ENCODE peak calls at places on chromosomes 13 and 19, in nine cellular contexts. P is colonic mucosa, D is Peyer's patch, N is transverse colon, A is aorta, T is upper lobe of right lung, L is stomach, J is mammary epithelial cell, B is ascending aorta. U is an unnamed sample. For H3K36me3, the result is how much of the 10 kb centered on the place peaks cover.

GRCh38 chr19:14611051-14611450 is 28.2 kb downstream of the CLEC17A start:
- DNase-seq in P (no peak), D (no peak), N (no peak), A (no peak), T (no peak), L (no peak), J (no peak), B (no peak), U (no peak)

GRCh38 chr19:44796701-44797115 is 12.2 kb upstream of the BCAM start:
- DNase-seq in P (no peak), D (peak), N (no peak), A (no peak), T (no peak), L (peak), J (no peak), B (no peak), U (peak)

GRCh38 chr13:52104624-52105023 is 24.2 kb downstream of the NEK5 start:
- DNase-seq in P (no peak), D (no peak), N (no peak), A (no peak), T (no peak), L (no peak), J (no peak), B (no peak), U (no peak)

GRCh38 chr13:44236370-44236769 is 137.3 kb upstream of the SERP2 start:
- DNase-seq in P (no peak), D (no peak), N (no peak), A (no peak), T (no peak), L (no peak), J (no peak), B (no peak), U (no peak)

GRCh38 chr13:59531571-59532091 is 632.1 kb downstream of the DIAPH3 start:
- DNase-seq in P (peak), D (peak), N (peak), A (peak), T (peak), L (peak), J (peak), B (no peak), U (peak)

GRCh38 chr19:11843741-11844140 is 4.8 kb upstream of the ZNF439 start:
- DNase-seq in P (no peak), D (no peak), N (no peak), A (no peak), T (no peak), L (no peak), J (no peak), B (no peak), U (no peak)

GRCh38 chr19:1650627-1651009 is 1.8 kb downstream of the TCF3 start:
- DNase-seq in P (no peak), D (no peak), N (no peak), A (no peak), T (no peak), L (no peak), J (no peak), B (no peak), U (no peak)

GRCh38 chr13:35470671-35471465 is 5.6 kb downstream of the MAB21L1 start:
- DNase-seq in P (peak), D (no peak), N (peak), A (peak), T (no peak), L (no peak), J (no peak), B (no peak), U (peak)

GRCh38 chr19:46902402-46902766 is 41.6 kb downstream of the ARHGAP35 start:
- DNase-seq in P (no peak), D (no peak), N (no peak), A (no peak), T (no peak), L (peak), J (peak), B (no peak), U (no peak)

GRCh38 chr19:39759457-39760184 is 19.0 kb upstream of the LEUTX start:
- DNase-seq in P (no peak), D (no peak), N (no peak), A (no peak), T (no peak), L (no peak), J (no peak), B (no peak), U (no peak)

GRCh38 chr19:15934332-15935078 is at the start of gene CYP4F11:
- DNase-seq in P (peak), D (peak), N (peak), A (peak), T (peak), L (peak), J (peak), B (no peak), U (peak)

GRCh38 chr19:58581227-58582141 is 8.3 kb upstream of the MZF1 start:
- DNase-seq in P (peak), D (peak), N (peak), A (peak), T (peak), L (peak), J (peak), B (peak), U (peak)

GRCh38 chr13:51801631-51802099 is 2.3 kb downstream of the DHRS12 start:
- DNase-seq in P (peak), D (peak), N (peak), A (peak), T (peak), L (peak), J (peak), B (no peak), U (peak)

GRCh38 chr13:42760949-42761348 is 20.4 kb upstream of the FAM216B start:
- DNase-seq in P (no peak), D (no peak), N (no peak), A (no peak), T (no peak), L (no peak), J (no peak), B (no peak), U (no peak)

GRCh38 chr19:31253816-31254551 is 95.3 kb downstream of the TSHZ3 start:
- DNase-seq in P (no peak), D (no peak), N (no peak), A (no peak), T (no peak), L (no peak), J (peak), B (no peak), U (no peak)

GRCh38 chr13:82011355-82011754 is 1670.4 kb upstream of the SPRY2 start:
- DNase-seq in P (no peak), D (no peak), N (no peak), A (no peak), T (no peak), L (no peak), J (no peak), B (no peak), U (no peak)

GRCh38 chr13:34913040-34913439 is 29.0 kb upstream of the NBEA start:
- DNase-seq in P (no peak), D (no peak), N (no peak), A (no peak), T (no peak), L (no peak), J (no peak), B (no peak), U (no peak)

GRCh38 chr19:44625531-44626066 is 12.2 kb downstream of the IGSF23 start:
- DNase-seq in P (no peak), D (no peak), N (no peak), A (no peak), T (no peak), L (no peak), J (no peak), B (no peak), U (no peak)

GRCh38 chr19:29804493-29804892 is 7.3 kb upstream of the CCNE1 start:
- DNase-seq in P (no peak), D (no peak), N (no peak), A (peak), T (no peak), L (no peak), J (no peak), B (no peak), U (no peak)

GRCh38 chr19:49554701-49555181 is 25.6 kb downstream of the NOSIP start:
- DNase-seq in P (no peak), D (peak), N (peak), A (no peak), T (no peak), L (no peak), J (no peak), B (no peak), U (peak)

GRCh38 chr19:51689751-51690358 is 3.3 kb upstream of the SPACA6 start:
- DNase-seq in P (peak), D (no peak), N (peak), A (peak), T (no peak), L (no peak), J (no peak), B (no peak), U (peak)

GRCh38 chr19:8396563-8397203 is 6.5 kb downstream of the RAB11B start:
- DNase-seq in P (peak), D (peak), N (peak), A (peak), T (peak), L (peak), J (peak), B (no peak), U (peak)

GRCh38 chr19:46487802-46488445 is 7.7 kb downstream of the PNMA8B start:
- DNase-seq in P (peak), D (peak), N (peak), A (peak), T (peak), L (peak), J (peak), B (no peak), U (peak)

GRCh38 chr19:867301-867793 is 7.9 kb downstream of the CFD start:
- DNase-seq in P (no peak), D (no peak), N (no peak), A (no peak), T (no peak), L (no peak), J (no peak), B (no peak), U (no peak)

GRCh38 chr19:24101459-24102122 is 14.6 kb downstream of the ZNF254 start:
- DNase-seq in P (no peak), D (no peak), N (no peak), A (no peak), T (no peak), L (no peak), J (no peak), B (no peak), U (no peak)

GRCh38 chr13:64817721-64818120 is 2412.4 kb downstream of the PCDH9 start:
- DNase-seq in P (no peak), D (no peak), N (no peak), A (no peak), T (no peak), L (no peak), J (no peak), B (no peak), U (no peak)

GRCh38 chr19:43606569-43607229 is 5.2 kb upstream of the SRRM5 start:
- DNase-seq in P (no peak), D (no peak), N (no peak), A (no peak), T (no peak), L (no peak), J (peak), B (no peak), U (no peak)

GRCh38 chr19:43552198-43552450 is 19.1 kb downstream of the ZNF575 start:
- DNase-seq in P (no peak), D (no peak), N (no peak), A (no peak), T (no peak), L (no peak), J (no peak), B (no peak), U (no peak)

GRCh38 chr19:54158812-54159351 is 639 bp downstream of the LENG1 start:
- DNase-seq in P (no peak), D (no peak), N (no peak), A (no peak), T (no peak), L (no peak), J (peak), B (no peak), U (no peak)

GRCh38 chr13:82627183-82627582 is 1255.1 kb downstream of the SLITRK1 start:
- DNase-seq in P (no peak), D (no peak), N (no peak), A (no peak), T (no peak), L (no peak), J (peak), B (no peak), U (no peak)

GRCh38 chr19:46995492-46995891 is 24.1 kb upstream of the NPAS1 start:
- DNase-seq in P (no peak), D (no peak), N (no peak), A (no peak), T (no peak), L (no peak), J (no peak), B (no peak), U (no peak)

GRCh38 chr13:42380420-42381164 is 108.6 kb downstream of the AKAP11 start:
- DNase-seq in P (no peak), D (peak), N (no peak), A (no peak), T (no peak), L (no peak), J (no peak), B (no peak), U (no peak)

GRCh38 chr19:19463348-19464117 is 51.8 kb downstream of the TSSK6 start:
- DNase-seq in P (no peak), D (no peak), N (no peak), A (peak), T (no peak), L (no peak), J (no peak), B (no peak), U (no peak)

GRCh38 chr13:25095862-25096453 is at the start of gene PABPC3:
- DNase-seq in P (no peak), D (no peak), N (no peak), A (no peak), T (no peak), L (no peak), J (no peak), B (no peak), U (no peak)

GRCh38 chr19:7520131-7521051 is 2.0 kb upstream of the MCOLN1 start:
- DNase-seq in P (no peak), D (no peak), N (no peak), A (no peak), T (no peak), L (no peak), J (no peak), B (no peak), U (no peak)

DNA sequence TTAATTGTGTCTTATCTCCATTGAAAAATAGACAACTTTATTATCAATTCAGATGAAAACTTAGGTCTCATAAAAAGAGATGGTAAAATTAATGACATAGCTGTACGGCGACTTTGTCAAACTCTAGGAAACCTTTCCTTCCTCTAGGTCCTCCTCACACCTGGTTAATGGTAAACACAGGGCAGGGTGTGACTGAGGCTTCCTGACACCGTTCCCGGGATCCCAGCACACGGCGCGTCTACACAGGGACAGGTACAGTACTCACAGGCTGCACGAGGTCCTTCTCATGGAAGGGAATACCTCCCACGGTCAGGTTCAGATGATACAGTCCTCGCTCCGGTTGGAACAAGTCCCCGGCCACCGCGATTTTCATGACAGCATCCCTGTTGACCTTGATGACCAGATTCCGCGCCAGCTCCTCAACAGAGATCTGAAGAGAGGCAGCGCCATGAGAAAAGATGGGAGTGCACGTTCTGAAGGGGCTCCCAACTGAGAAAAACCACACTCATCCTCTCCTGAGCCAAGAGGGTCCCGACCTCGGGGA is 35.5 kb downstream of the GAS6 start:
- DNase-seq in P (no peak), D (no peak), N (no peak), A (no peak), T (no peak), L (no peak), J (no peak), B (no peak), U (no peak)
- H3K36me3 ChIP-seq in P (under half), D (half or more), N (under half), A (under half), T (under half), L (half or more), J (under half), B (half or more), U (under half)

GRCh38 chr13:71880753-71881541 is 13.9 kb upstream of the DACH1 start:
- DNase-seq in P (no peak), D (no peak), N (no peak), A (no peak), T (no peak), L (no peak), J (peak), B (no peak), U (no peak)

GRCh38 chr13:71879129-71879535 is 12.1 kb upstream of the DACH1 start:
- DNase-seq in P (no peak), D (no peak), N (no peak), A (no peak), T (no peak), L (no peak), J (peak), B (no peak), U (no peak)

GRCh38 chr13:71882120-71882519 is 15.1 kb upstream of the DACH1 start:
- DNase-seq in P (no peak), D (no peak), N (no peak), A (no peak), T (no peak), L (no peak), J (no peak), B (no peak), U (no peak)

GRCh38 chr13:71877280-71877653 is 10.3 kb upstream of the DACH1 start:
- DNase-seq in P (no peak), D (no peak), N (no peak), A (no peak), T (no peak), L (no peak), J (no peak), B (no peak), U (no peak)

DNA sequence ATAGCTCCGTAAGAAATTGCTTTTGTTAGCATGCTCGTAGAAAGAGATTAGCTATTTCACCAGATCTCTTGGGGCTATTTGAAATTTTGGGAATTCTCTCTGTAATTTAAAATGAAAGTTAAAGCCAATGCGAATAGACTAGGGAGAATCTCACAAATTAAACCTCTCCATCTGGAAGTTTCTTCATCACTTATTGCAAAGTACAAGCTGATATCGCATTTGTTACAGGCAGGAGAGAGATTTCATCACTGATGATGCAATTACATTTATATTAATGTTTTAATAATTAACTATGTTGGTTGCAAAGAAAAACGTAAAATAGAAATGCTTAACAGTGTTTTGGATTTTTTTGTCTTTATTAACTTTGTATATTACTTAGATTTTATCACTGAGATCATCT is 12.9 kb upstream of the DACH1 start:
- DNase-seq in P (no peak), D (no peak), N (no peak), A (no peak), T (no peak), L (no peak), J (no peak), B (no peak), U (no peak)
- H3K36me3 ChIP-seq in P (under half), D (under half), N (under half), A (under half), T (under half), L (under half), J (under half), B (under half), U (under half)

GRCh38 chr19:41936416-41936850 is 8.2 kb upstream of the ERFL start:
- DNase-seq in P (no peak), D (no peak), N (no peak), A (no peak), T (no peak), L (no peak), J (peak), B (no peak), U (no peak)
- H3K36me3 ChIP-seq in P (under half), D (under half), N (under half), A (under half), T (under half), L (under half), J (under half), B (under half), U (under half)

DNA sequence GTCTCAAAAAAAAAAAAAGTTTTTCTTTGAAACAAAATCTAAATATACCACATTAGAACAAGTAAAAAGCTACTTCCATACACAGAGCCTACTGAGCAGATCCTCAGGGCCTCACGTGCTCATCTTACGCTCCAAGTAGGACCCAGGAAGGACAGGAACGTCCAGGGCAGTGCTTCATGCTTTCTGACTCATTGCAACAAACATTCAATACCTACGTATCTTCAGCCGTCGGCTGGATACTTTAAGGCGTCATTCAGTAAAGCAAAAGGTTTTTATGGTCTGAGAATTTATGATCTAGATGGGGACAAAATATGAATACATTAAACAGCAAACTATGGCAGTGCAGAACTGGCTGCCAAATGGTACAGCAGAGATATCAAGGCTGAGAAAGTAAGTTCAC is 20.6 kb downstream of the CARS2 start:
- DNase-seq in P (no peak), D (peak), N (no peak), A (no peak), T (no peak), L (no peak), J (no peak), B (no peak), U (no peak)
- H3K36me3 ChIP-seq in P (under half), D (half or more), N (under half), A (under half), T (half or more), L (half or more), J (under half), B (half or more), U (under half)

DNA sequence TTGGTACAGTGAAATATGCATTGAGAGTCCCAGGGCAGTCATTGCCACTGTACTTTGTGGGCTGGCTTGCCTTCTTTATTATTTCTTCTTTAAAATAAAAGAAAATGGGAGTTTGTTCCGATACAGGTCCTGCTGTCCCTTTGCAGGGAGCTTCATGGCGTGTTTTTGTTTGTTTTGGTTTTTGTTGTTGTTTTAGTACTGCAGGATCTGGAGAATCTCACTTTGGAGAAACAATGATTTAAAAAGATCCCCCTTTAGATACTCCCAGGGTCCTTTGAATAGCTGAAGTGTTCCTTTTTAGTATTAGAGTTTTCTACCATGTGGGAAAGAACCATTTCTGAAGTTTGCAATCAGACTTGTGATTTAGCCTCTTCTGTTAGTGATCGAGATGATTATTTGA is 11.1 kb downstream of the CHAF1A start:
- DNase-seq in P (no peak), D (no peak), N (no peak), A (no peak), T (no peak), L (no peak), J (no peak), B (no peak), U (no peak)
- H3K36me3 ChIP-seq in P (under half), D (under half), N (under half), A (under half), T (under half), L (under half), J (under half), B (under half), U (under half)

GRCh38 chr19:18273566-18274302 is 518 bp downstream of the IQCN start:
- DNase-seq in P (no peak), D (no peak), N (no peak), A (no peak), T (no peak), L (no peak), J (no peak), B (no peak), U (no peak)
- H3K36me3 ChIP-seq in P (under half), D (under half), N (under half), A (under half), T (under half), L (under half), J (under half), B (under half), U (under half)